ENCODE peak calls at places on chromosomes 16 and 17, in eight cellular contexts. One of them, this sample, is unnamed.

GRCh38 chr17:79657036-79657435 is 46.2 kb upstream of the RBFOX3 start:
- DNase-seq in neural crest cell: no peak
- DNase-seq in uterus: no peak
- DNase-seq in nephron progenitor cell: no peak
- DNase-seq in MM.1S: no peak
- DNase-seq in upper lobe of right lung: no peak
- DNase-seq in astrocyte of the cerebellum: no peak
- DNase-seq in HFF-Myc: no peak
- DNase-seq in this sample: no peak

GRCh38 chr17:35865412-35866355 is 3.0 kb downstream of the HEATR9 start:
- DNase-seq in uterus: no peak
- DNase-seq in neural crest cell: no peak
- DNase-seq in HFF-Myc: no peak
- DNase-seq in astrocyte of the cerebellum: peak
- DNase-seq in MM.1S: no peak
- DNase-seq in upper lobe of right lung: no peak
- DNase-seq in nephron progenitor cell: no peak
- DNase-seq in this sample: no peak

GRCh38 chr17:65750678-65751077 is 189.2 kb upstream of the AXIN2 start:
- DNase-seq in upper lobe of right lung: peak
- DNase-seq in MM.1S: peak
- DNase-seq in uterus: peak
- DNase-seq in neural crest cell: no peak
- DNase-seq in nephron progenitor cell: no peak
- DNase-seq in astrocyte of the cerebellum: peak
- DNase-seq in HFF-Myc: peak
- DNase-seq in this sample: peak

GRCh38 chr17:36057900-36058299 is 6.2 kb upstream of the CCL18 start:
- DNase-seq in HFF-Myc: no peak
- DNase-seq in nephron progenitor cell: no peak
- DNase-seq in neural crest cell: no peak
- DNase-seq in upper lobe of right lung: no peak
- DNase-seq in astrocyte of the cerebellum: no peak
- DNase-seq in MM.1S: no peak
- DNase-seq in uterus: no peak
- DNase-seq in this sample: no peak

GRCh38 chr16:23424292-23424958 is 28.6 kb downstream of the COG7 start:
- DNase-seq in uterus: no peak
- DNase-seq in astrocyte of the cerebellum: no peak
- DNase-seq in neural crest cell: no peak
- DNase-seq in HFF-Myc: no peak
- DNase-seq in nephron progenitor cell: no peak
- DNase-seq in MM.1S: no peak
- DNase-seq in upper lobe of right lung: peak
- DNase-seq in this sample: no peak

GRCh38 chr17:8326591-8327583 is 12.8 kb upstream of the ODF4 start:
- DNase-seq in MM.1S: no peak
- DNase-seq in nephron progenitor cell: peak
- DNase-seq in uterus: peak
- DNase-seq in astrocyte of the cerebellum: no peak
- DNase-seq in upper lobe of right lung: peak
- DNase-seq in HFF-Myc: no peak
- DNase-seq in neural crest cell: peak
- DNase-seq in this sample: no peak

GRCh38 chr16:72889616-72890235 is 158.2 kb downstream of the ZFHX3 start:
- DNase-seq in upper lobe of right lung: no peak
- DNase-seq in neural crest cell: no peak
- DNase-seq in nephron progenitor cell: no peak
- DNase-seq in HFF-Myc: no peak
- DNase-seq in uterus: no peak
- DNase-seq in astrocyte of the cerebellum: no peak
- DNase-seq in MM.1S: no peak
- DNase-seq in this sample: no peak

GRCh38 chr16:70161350-70161749 is 12.2 kb upstream of the CLEC18C start:
- DNase-seq in nephron progenitor cell: no peak
- DNase-seq in upper lobe of right lung: no peak
- DNase-seq in MM.1S: no peak
- DNase-seq in HFF-Myc: no peak
- DNase-seq in uterus: no peak
- DNase-seq in neural crest cell: no peak
- DNase-seq in astrocyte of the cerebellum: no peak
- DNase-seq in this sample: no peak

GRCh38 chr16:53822936-53823529 is 119.1 kb downstream of the FTO start:
- DNase-seq in nephron progenitor cell: no peak
- DNase-seq in neural crest cell: no peak
- DNase-seq in HFF-Myc: no peak
- DNase-seq in astrocyte of the cerebellum: no peak
- DNase-seq in MM.1S: peak
- DNase-seq in upper lobe of right lung: no peak
- DNase-seq in uterus: no peak
- DNase-seq in this sample: no peak

DNA sequence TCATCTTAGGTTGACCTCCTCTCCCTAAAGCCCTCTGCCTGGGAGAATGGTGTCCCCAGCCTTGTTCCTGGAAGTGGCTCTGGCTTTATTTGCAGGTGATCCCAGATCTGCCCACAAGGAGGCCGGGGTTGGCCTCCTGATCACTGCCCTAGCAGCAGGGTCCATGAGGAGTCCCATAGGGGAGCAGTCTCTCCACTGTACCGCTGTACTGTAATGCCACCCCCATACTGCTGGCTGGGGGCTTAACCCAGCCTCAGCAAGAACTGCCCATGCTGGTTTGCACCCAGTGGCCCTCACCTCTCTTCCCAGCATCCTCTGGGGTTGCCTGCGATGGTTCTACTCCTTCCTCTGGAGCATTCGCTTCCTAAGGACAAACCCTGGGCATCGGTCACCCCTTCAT is 39.1 kb downstream of the PSME3IP1 start:
- DNase-seq in astrocyte of the cerebellum: no peak
- DNase-seq in HFF-Myc: no peak
- DNase-seq in upper lobe of right lung: no peak
- DNase-seq in neural crest cell: no peak
- DNase-seq in uterus: no peak
- DNase-seq in MM.1S: no peak
- DNase-seq in nephron progenitor cell: no peak
- DNase-seq in this sample: no peak
- TF ChIP-seq CTCF in astrocyte of the cerebellum: peak
- TF ChIP-seq CTCF in HFF-Myc: peak
- TF ChIP-seq CTCF in upper lobe of right lung: peak
- TF ChIP-seq CTCF in neural crest cell: peak
- TF ChIP-seq CTCF in uterus: no peak
- TF ChIP-seq CTCF in MM.1S: peak
- TF ChIP-seq CTCF in nephron progenitor cell: peak
- TF ChIP-seq CTCF in this sample: no peak

DNA sequence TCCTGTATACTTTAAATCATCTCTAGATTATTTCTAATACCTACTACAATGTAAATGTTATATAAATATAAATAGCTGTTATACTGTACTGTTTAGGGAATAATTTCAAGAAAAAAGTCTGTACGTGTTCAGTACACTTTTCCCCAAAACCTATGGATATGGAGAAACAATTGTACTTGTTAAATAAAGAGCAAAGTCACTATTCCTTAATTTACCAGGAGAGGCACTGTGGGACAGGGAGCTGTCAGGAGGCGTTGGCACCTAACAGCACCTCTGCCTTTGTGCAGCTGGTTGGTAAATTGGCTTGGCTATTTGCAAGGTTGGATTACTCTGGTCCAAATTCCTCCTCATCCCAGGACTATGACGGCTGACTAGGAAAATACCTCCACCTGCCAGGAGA is 28.0 kb downstream of the CRHR1 start:
- DNase-seq in astrocyte of the cerebellum: no peak
- DNase-seq in uterus: no peak
- DNase-seq in neural crest cell: no peak
- DNase-seq in upper lobe of right lung: no peak
- DNase-seq in HFF-Myc: no peak
- DNase-seq in MM.1S: no peak
- DNase-seq in nephron progenitor cell: no peak
- DNase-seq in this sample: no peak
- TF ChIP-seq CTCF in astrocyte of the cerebellum: no peak
- TF ChIP-seq CTCF in uterus: no peak
- TF ChIP-seq CTCF in neural crest cell: no peak
- TF ChIP-seq CTCF in upper lobe of right lung: no peak
- TF ChIP-seq CTCF in HFF-Myc: no peak
- TF ChIP-seq CTCF in MM.1S: peak
- TF ChIP-seq CTCF in nephron progenitor cell: peak
- TF ChIP-seq CTCF in this sample: no peak

GRCh38 chr16:18833707-18834505 is 32.6 kb upstream of the ARL6IP1 start:
- DNase-seq in HFF-Myc: no peak
- DNase-seq in MM.1S: no peak
- DNase-seq in upper lobe of right lung: no peak
- DNase-seq in neural crest cell: no peak
- DNase-seq in nephron progenitor cell: no peak
- DNase-seq in uterus: no peak
- DNase-seq in astrocyte of the cerebellum: no peak
- DNase-seq in this sample: no peak
- TF ChIP-seq CTCF in HFF-Myc: no peak
- TF ChIP-seq CTCF in MM.1S: no peak
- TF ChIP-seq CTCF in upper lobe of right lung: no peak
- TF ChIP-seq CTCF in neural crest cell: no peak
- TF ChIP-seq CTCF in nephron progenitor cell: no peak
- TF ChIP-seq CTCF in uterus: no peak
- TF ChIP-seq CTCF in astrocyte of the cerebellum: no peak
- TF ChIP-seq CTCF in this sample: no peak

DNA sequence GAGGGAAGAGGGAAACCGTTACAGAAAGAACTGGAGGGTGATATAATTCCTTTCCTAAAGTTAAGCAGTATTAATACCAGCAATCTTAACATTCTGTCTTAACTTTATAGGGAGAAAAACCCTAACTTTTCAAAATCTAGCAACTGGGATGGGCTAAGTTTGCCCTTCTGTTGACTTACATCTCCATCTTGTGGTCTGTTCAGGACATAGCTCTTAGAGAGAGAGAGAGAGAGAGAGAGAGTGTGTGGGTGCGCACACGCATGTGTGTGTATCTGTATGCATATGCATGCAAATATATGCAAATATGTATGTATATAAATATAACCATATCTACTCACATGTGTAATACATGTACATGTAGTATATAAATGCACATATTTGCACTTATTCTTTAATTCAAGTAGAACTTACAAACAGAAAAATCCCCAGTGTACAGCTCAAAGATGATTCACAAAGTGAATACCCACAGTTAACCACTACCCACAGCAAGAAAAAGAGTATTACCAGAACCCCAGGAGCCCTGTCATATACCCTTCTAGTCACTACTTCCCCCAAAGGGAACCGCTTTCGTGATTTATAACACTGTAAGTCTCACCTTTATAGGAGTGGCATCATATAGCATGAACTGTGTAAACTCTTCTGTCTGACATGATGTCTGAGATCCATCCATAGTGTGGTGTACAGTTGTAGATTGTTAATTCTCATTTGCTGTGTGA is 46.4 kb downstream of the STX8 start:
- DNase-seq in neural crest cell: no peak
- DNase-seq in uterus: no peak
- DNase-seq in nephron progenitor cell: no peak
- DNase-seq in upper lobe of right lung: no peak
- DNase-seq in MM.1S: no peak
- DNase-seq in HFF-Myc: peak
- DNase-seq in astrocyte of the cerebellum: peak
- DNase-seq in this sample: peak
- TF ChIP-seq CTCF in neural crest cell: peak
- TF ChIP-seq CTCF in uterus: peak
- TF ChIP-seq CTCF in nephron progenitor cell: peak
- TF ChIP-seq CTCF in upper lobe of right lung: peak
- TF ChIP-seq CTCF in MM.1S: peak
- TF ChIP-seq CTCF in HFF-Myc: peak
- TF ChIP-seq CTCF in astrocyte of the cerebellum: peak
- TF ChIP-seq CTCF in this sample: peak

GRCh38 chr17:20095366-20096080 is 86.4 kb downstream of the SPECC1 start:
- DNase-seq in neural crest cell: peak
- DNase-seq in upper lobe of right lung: no peak
- DNase-seq in astrocyte of the cerebellum: no peak
- DNase-seq in nephron progenitor cell: peak
- DNase-seq in MM.1S: no peak
- DNase-seq in HFF-Myc: peak
- DNase-seq in uterus: peak
- DNase-seq in this sample: no peak
- TF ChIP-seq CTCF in neural crest cell: peak
- TF ChIP-seq CTCF in upper lobe of right lung: peak
- TF ChIP-seq CTCF in astrocyte of the cerebellum: peak
- TF ChIP-seq CTCF in nephron progenitor cell: peak
- TF ChIP-seq CTCF in MM.1S: no peak
- TF ChIP-seq CTCF in HFF-Myc: peak
- TF ChIP-seq CTCF in uterus: peak
- TF ChIP-seq CTCF in this sample: peak

GRCh38 chr16:430904-431303 is 5.5 kb downstream of the RAB11FIP3 start:
- DNase-seq in MM.1S: no peak
- DNase-seq in astrocyte of the cerebellum: no peak
- DNase-seq in uterus: no peak
- DNase-seq in nephron progenitor cell: no peak
- DNase-seq in neural crest cell: no peak
- DNase-seq in upper lobe of right lung: no peak
- DNase-seq in HFF-Myc: no peak
- DNase-seq in this sample: no peak
- TF ChIP-seq CTCF in MM.1S: no peak
- TF ChIP-seq CTCF in astrocyte of the cerebellum: no peak
- TF ChIP-seq CTCF in uterus: no peak
- TF ChIP-seq CTCF in nephron progenitor cell: no peak
- TF ChIP-seq CTCF in neural crest cell: no peak
- TF ChIP-seq CTCF in upper lobe of right lung: no peak
- TF ChIP-seq CTCF in HFF-Myc: no peak
- TF ChIP-seq CTCF in this sample: no peak

This sample was measured in AG04449.